ENCODE peak calls at places on chromosomes 3 and 15, in seven cellular contexts. One of them, this sample, is unnamed.

GRCh38 chr15:98868564-98868963 is 139.0 kb downstream of the PGPEP1L start:
- DNase-seq in HCT116: no peak
- DNase-seq in SK-N-SH: no peak
- DNase-seq in Panc1: no peak
- DNase-seq in K562: no peak
- DNase-seq in GM23338: no peak
- DNase-seq in HL-60: no peak
- DNase-seq in this sample: no peak

GRCh38 chr3:184539801-184540440 is 21.7 kb upstream of the EPHB3 start:
- DNase-seq in GM23338: peak; percentile 78
- DNase-seq in SK-N-SH: no peak
- DNase-seq in HL-60: no peak
- DNase-seq in HCT116: no peak
- DNase-seq in Panc1: no peak
- DNase-seq in K562: peak; percentile 35
- DNase-seq in this sample: no peak

GRCh38 chr15:59140422-59141226 is 35.7 kb downstream of the CCNB2 start:
- DNase-seq in HL-60: no peak
- DNase-seq in GM23338: no peak
- DNase-seq in K562: peak; percentile 31
- DNase-seq in SK-N-SH: no peak
- DNase-seq in HCT116: no peak
- DNase-seq in Panc1: no peak
- DNase-seq in this sample: no peak

GRCh38 chr3:29514170-29514569 is 233.3 kb downstream of the RBMS3 start:
- DNase-seq in K562: no peak
- DNase-seq in Panc1: no peak
- DNase-seq in SK-N-SH: no peak
- DNase-seq in GM23338: no peak
- DNase-seq in HL-60: no peak
- DNase-seq in HCT116: no peak
- DNase-seq in this sample: no peak

GRCh38 chr15:70152070-70152480 is 54.4 kb upstream of the TLE3 start:
- DNase-seq in Panc1: no peak
- DNase-seq in GM23338: no peak
- DNase-seq in HCT116: no peak
- DNase-seq in HL-60: no peak
- DNase-seq in K562: no peak
- DNase-seq in SK-N-SH: no peak
- DNase-seq in this sample: no peak

GRCh38 chr3:38453075-38453913 is at the start of gene ACVR2B:
- DNase-seq in SK-N-SH: peak; percentile 98
- DNase-seq in HCT116: peak; percentile 54
- DNase-seq in GM23338: peak; percentile 93
- DNase-seq in HL-60: peak; percentile 57
- DNase-seq in K562: peak; percentile 99
- DNase-seq in Panc1: no peak
- DNase-seq in this sample: peak; percentile 81

GRCh38 chr15:76153241-76154197 is 93.7 kb downstream of the TMEM266 start:
- DNase-seq in GM23338: no peak
- DNase-seq in HCT116: no peak
- DNase-seq in Panc1: no peak
- DNase-seq in SK-N-SH: no peak
- DNase-seq in HL-60: no peak
- DNase-seq in K562: no peak
- DNase-seq in this sample: no peak

GRCh38 chr3:46719044-46719565 is 1.4 kb upstream of the PRSS50 start:
- DNase-seq in K562: no peak
- DNase-seq in HCT116: no peak
- DNase-seq in HL-60: no peak
- DNase-seq in SK-N-SH: no peak
- DNase-seq in GM23338: no peak
- DNase-seq in Panc1: no peak
- DNase-seq in this sample: no peak

GRCh38 chr15:57849332-57849731 is 142.8 kb downstream of the POLR2M start:
- DNase-seq in HL-60: no peak
- DNase-seq in Panc1: no peak
- DNase-seq in GM23338: no peak
- DNase-seq in SK-N-SH: no peak
- DNase-seq in K562: no peak
- DNase-seq in HCT116: no peak
- DNase-seq in this sample: no peak

GRCh38 chr3:36804295-36805055 is 40.1 kb upstream of the DCLK3 start:
- DNase-seq in HCT116: no peak
- DNase-seq in HL-60: no peak
- DNase-seq in K562: no peak
- DNase-seq in Panc1: no peak
- DNase-seq in GM23338: peak; percentile 39
- DNase-seq in SK-N-SH: no peak
- DNase-seq in this sample: no peak

GRCh38 chr15:42890161-42890913 is 30.2 kb downstream of the TTBK2 start:
- DNase-seq in Panc1: peak; percentile 36
- DNase-seq in K562: no peak
- DNase-seq in HCT116: no peak
- DNase-seq in HL-60: no peak
- DNase-seq in GM23338: peak; percentile 86
- DNase-seq in SK-N-SH: no peak
- DNase-seq in this sample: no peak
- TF ChIP-seq REST in Panc1: no peak
- TF ChIP-seq REST in K562: no peak
- TF ChIP-seq REST in HCT116: no peak
- TF ChIP-seq REST in HL-60: no peak
- TF ChIP-seq REST in GM23338: no peak
- TF ChIP-seq REST in SK-N-SH: no peak
- TF ChIP-seq REST in this sample: no peak

GRCh38 chr15:52857937-52858336 is 67.8 kb upstream of the ONECUT1 start:
- DNase-seq in HL-60: no peak
- DNase-seq in SK-N-SH: no peak
- DNase-seq in HCT116: no peak
- DNase-seq in K562: no peak
- DNase-seq in Panc1: no peak
- DNase-seq in GM23338: peak; percentile 15
- DNase-seq in this sample: no peak
- TF ChIP-seq REST in HL-60: no peak
- TF ChIP-seq REST in SK-N-SH: no peak
- TF ChIP-seq REST in HCT116: no peak
- TF ChIP-seq REST in K562: no peak
- TF ChIP-seq REST in Panc1: no peak
- TF ChIP-seq REST in GM23338: no peak
- TF ChIP-seq REST in this sample: no peak

DNA sequence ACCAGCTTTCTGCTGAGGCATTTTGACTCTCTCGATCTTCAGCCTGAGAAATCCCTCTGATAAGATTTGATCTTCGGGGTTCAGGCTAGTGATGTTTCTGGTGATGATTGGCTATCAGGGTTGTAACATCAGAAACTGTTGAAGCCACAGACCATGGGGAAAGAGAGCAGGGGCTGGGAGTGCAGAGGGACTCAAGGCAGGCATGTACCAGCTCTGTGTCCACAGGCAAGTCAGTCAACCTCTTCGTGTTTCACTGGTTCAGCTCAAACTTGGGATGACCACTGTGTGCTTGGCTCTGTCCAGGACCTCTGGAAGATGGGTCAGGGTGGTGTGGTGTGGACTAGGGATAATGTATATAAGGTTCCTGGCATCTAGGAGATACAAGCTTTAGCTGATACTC is 116.5 kb downstream of the EEFSEC start:
- DNase-seq in HCT116: no peak
- DNase-seq in HL-60: no peak
- DNase-seq in K562: no peak
- DNase-seq in SK-N-SH: no peak
- DNase-seq in GM23338: no peak
- DNase-seq in Panc1: no peak
- DNase-seq in this sample: no peak
- TF ChIP-seq REST in HCT116: no peak
- TF ChIP-seq REST in HL-60: no peak
- TF ChIP-seq REST in K562: no peak
- TF ChIP-seq REST in SK-N-SH: no peak
- TF ChIP-seq REST in GM23338: no peak
- TF ChIP-seq REST in Panc1: no peak
- TF ChIP-seq REST in this sample: no peak

DNA sequence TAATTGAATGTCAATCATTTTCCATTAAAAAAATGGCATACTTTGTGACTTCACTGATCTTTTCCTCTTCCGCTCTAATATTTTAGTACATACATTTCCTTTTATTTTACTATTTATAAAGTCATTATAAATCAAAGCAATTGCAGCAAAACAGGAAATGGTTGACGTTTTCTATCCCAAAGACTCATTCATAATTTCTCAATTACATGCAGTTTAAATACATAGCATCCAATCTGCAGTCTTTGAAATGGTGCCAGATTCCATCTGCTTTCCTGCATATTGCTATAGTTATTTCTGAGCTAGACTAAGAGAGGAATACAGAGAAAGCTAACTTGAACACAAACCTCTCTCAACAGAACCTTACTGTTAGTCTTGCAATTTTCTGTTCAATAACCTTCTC is 179.8 kb downstream of the ZPLD1 start:
- DNase-seq in K562: no peak
- DNase-seq in SK-N-SH: no peak
- DNase-seq in GM23338: no peak
- DNase-seq in HCT116: no peak
- DNase-seq in Panc1: no peak
- DNase-seq in HL-60: no peak
- DNase-seq in this sample: no peak
- TF ChIP-seq REST in K562: no peak
- TF ChIP-seq REST in SK-N-SH: no peak
- TF ChIP-seq REST in GM23338: no peak
- TF ChIP-seq REST in HCT116: no peak
- TF ChIP-seq REST in Panc1: no peak
- TF ChIP-seq REST in HL-60: no peak
- TF ChIP-seq REST in this sample: no peak